ENCODE peak calls at places on chromosomes 4 and X, in six cellular contexts. S is HepG2, X is left ventricle myocardium inferior, F is pancreas, W is lower lobe of right lung, A is PC-3. K is an unnamed sample. For H3K36me3, the result is how much of the 10 kb centered on the place peaks cover.

GRCh38 chr4:37666625-37667071 is 19.5 kb downstream of the RELL1 start:
- DNase-seq in S (peak), X (no peak), F (no peak), W (no peak), A (peak), K (no peak)

GRCh38 chrX:8404443-8404842 is 60.2 kb upstream of the VCX3B start:
- DNase-seq in S (no peak), X (no peak), F (no peak), W (no peak), A (peak), K (no peak)

GRCh38 chr4:108426493-108426892 is 193.9 kb upstream of the RPL34 start:
- DNase-seq in S (no peak), X (no peak), F (no peak), W (no peak), A (peak), K (no peak)

GRCh38 chr4:8328866-8329559 is 59.5 kb downstream of the HTRA3 start:
- DNase-seq in S (no peak), X (no peak), F (peak), W (peak), A (no peak), K (no peak)

GRCh38 chr4:52824603-52825310 is 37.4 kb upstream of the RASL11B start:
- DNase-seq in S (peak), X (peak), F (no peak), W (peak), A (no peak), K (no peak)

GRCh38 chrX:477441-478012 is 90.8 kb upstream of the PPP2R3B start:
- DNase-seq in S (no peak), X (no peak), F (no peak), W (no peak), A (no peak), K (no peak)

GRCh38 chr4:147461161-147461560 is 19.7 kb upstream of the EDNRA start:
- DNase-seq in S (no peak), X (no peak), F (no peak), W (no peak), A (peak), K (no peak)

GRCh38 chrX:24148118-24148517 is 1.4 kb upstream of the ZFX start:
- DNase-seq in S (no peak), X (no peak), F (no peak), W (no peak), A (no peak), K (peak)

GRCh38 chr4:139015948-139016451 is 419 bp downstream of the NOCT start:
- DNase-seq in S (peak), X (peak), F (peak), W (peak), A (no peak), K (peak)

GRCh38 chr4:145153181-145153903 is 27.0 kb downstream of the OTUD4 start:
- DNase-seq in S (no peak), X (no peak), F (no peak), W (no peak), A (no peak), K (no peak)

GRCh38 chr4:101218894-101219293 is 128.4 kb downstream of the PPP3CA start:
- DNase-seq in S (no peak), X (no peak), F (no peak), W (no peak), A (no peak), K (no peak)

GRCh38 chrX:135384161-135384836 is 37.4 kb upstream of the SMIM10L2A start:
- DNase-seq in S (no peak), X (no peak), F (no peak), W (no peak), A (no peak), K (peak)

GRCh38 chr4:31183256-31183655 is 463.1 kb downstream of the PCDH7 start:
- DNase-seq in S (no peak), X (no peak), F (no peak), W (no peak), A (no peak), K (no peak)

GRCh38 chrX:135170877-135171519 is at the start of gene CT55:
- DNase-seq in S (no peak), X (no peak), F (peak), W (no peak), A (no peak), K (no peak)

GRCh38 chrX:69156638-69157037 is 8.6 kb downstream of the PJA1 start:
- DNase-seq in S (no peak), X (no peak), F (no peak), W (no peak), A (no peak), K (no peak)

GRCh38 chrX:150683536-150684146 is 9.6 kb upstream of the MTMR1 start:
- DNase-seq in S (peak), X (no peak), F (no peak), W (no peak), A (peak), K (peak)

GRCh38 chr4:114087596-114088230 is 108.3 kb upstream of the ARSJ start:
- DNase-seq in S (no peak), X (no peak), F (no peak), W (no peak), A (no peak), K (no peak)

GRCh38 chr4:138209094-138209493 is 33.1 kb downstream of the SLC7A11 start:
- DNase-seq in S (no peak), X (no peak), F (no peak), W (no peak), A (no peak), K (no peak)

GRCh38 chr4:123929565-123929964 is 533.0 kb downstream of the SPRY1 start:
- DNase-seq in S (no peak), X (no peak), F (no peak), W (no peak), A (no peak), K (no peak)

GRCh38 chr4:175253184-175253902 is 335.2 kb downstream of the ADAM29 start:
- DNase-seq in S (no peak), X (no peak), F (no peak), W (no peak), A (peak), K (no peak)

GRCh38 chrX:51496501-51497291 is at the start of gene NUDT11:
- DNase-seq in S (no peak), X (peak), F (peak), W (peak), A (peak), K (no peak)

GRCh38 chr4:189059996-189060570 is 880.6 kb upstream of the FRG1 start:
- DNase-seq in S (no peak), X (no peak), F (no peak), W (no peak), A (no peak), K (no peak)

GRCh38 chr4:158895797-158896442 is 127.1 kb downstream of the FNIP2 start:
- DNase-seq in S (no peak), X (no peak), F (no peak), W (no peak), A (peak), K (peak)

GRCh38 chr4:73815145-73815544 is 21.3 kb upstream of the CXCL6 start:
- DNase-seq in S (no peak), X (no peak), F (no peak), W (no peak), A (peak), K (no peak)

GRCh38 chr4:76546282-76547166 is 111.5 kb downstream of the SHROOM3 start:
- DNase-seq in S (no peak), X (no peak), F (no peak), W (peak), A (peak), K (no peak)

GRCh38 chr4:109562457-109563237 is 2.6 kb downstream of the MCUB start:
- DNase-seq in S (no peak), X (no peak), F (no peak), W (no peak), A (no peak), K (no peak)

GRCh38 chr4:147933316-147933715 is 201.4 kb downstream of the ARHGAP10 start:
- DNase-seq in S (no peak), X (no peak), F (no peak), W (no peak), A (no peak), K (no peak)

GRCh38 chr4:7320413-7320812 is 114.3 kb downstream of the PSAPL1 start:
- DNase-seq in S (no peak), X (no peak), F (peak), W (no peak), A (no peak), K (no peak)

DNA sequence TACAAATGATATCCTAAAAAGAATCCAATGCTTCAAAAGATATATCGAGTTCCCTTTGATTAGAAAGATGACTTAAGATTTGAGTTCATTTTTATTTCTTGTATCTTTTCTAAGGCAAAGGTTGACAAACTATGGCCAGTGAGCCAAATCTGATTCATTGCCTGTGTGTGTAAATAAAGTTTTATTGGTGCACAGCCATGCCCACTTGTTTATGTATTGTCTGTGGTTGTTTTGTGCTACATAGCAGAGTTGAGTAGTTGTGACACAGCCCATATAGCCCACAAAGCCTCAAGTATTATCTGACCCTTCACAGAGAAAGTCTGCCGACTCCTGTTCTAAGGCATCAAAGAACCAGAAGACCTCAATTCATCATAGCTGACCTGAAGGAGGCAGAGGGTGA is 32.2 kb upstream of the EIF1AX start:
- DNase-seq in S (no peak), X (no peak), F (no peak), W (no peak), A (peak), K (no peak)
- H3K36me3 ChIP-seq in S (half or more), X (under half), F (under half), W (half or more), A (under half), K (under half)

GRCh38 chrX:47209508-47210238 is 8.8 kb upstream of the CDK16 start:
- DNase-seq in S (no peak), X (peak), F (peak), W (no peak), A (no peak), K (no peak)
- H3K36me3 ChIP-seq in S (half or more), X (half or more), F (half or more), W (half or more), A (half or more), K (half or more)

GRCh38 chr4:4288098-4288497 is 1.9 kb downstream of the LYAR start:
- DNase-seq in S (no peak), X (no peak), F (no peak), W (no peak), A (no peak), K (no peak)
- H3K36me3 ChIP-seq in S (under half), X (under half), F (under half), W (under half), A (under half), K (under half)

DNA sequence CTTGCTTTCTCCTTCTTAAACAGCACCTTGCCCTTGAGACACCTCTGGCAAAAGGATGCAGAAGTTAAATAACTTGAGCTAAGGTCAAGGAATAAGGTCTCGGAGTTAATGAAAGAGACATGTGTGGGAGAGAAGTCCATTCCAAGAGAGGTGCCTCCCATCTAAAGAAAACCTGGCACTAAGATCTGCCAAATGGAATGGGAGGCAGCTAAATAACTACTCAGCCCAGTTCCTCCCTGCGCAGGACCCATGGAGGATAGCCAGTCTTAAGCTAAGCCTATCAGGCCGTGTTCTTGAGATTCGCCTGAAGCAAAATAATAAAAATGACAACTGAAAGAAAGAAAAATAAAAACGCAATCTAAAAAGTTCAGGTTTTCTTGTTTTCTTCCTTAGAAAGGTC is 20.7 kb upstream of the ELF4 start:
- DNase-seq in S (no peak), X (no peak), F (no peak), W (no peak), A (no peak), K (no peak)
- H3K36me3 ChIP-seq in S (under half), X (half or more), F (under half), W (half or more), A (under half), K (under half)

GRCh38 chr4:70836081-70836480 is 3.6 kb downstream of the GRSF1 start:
- DNase-seq in S (no peak), X (no peak), F (no peak), W (no peak), A (no peak), K (no peak)
- H3K36me3 ChIP-seq in S (under half), X (under half), F (under half), W (under half), A (under half), K (under half)

GRCh38 chr4:3226944-3227343 is 22.0 kb upstream of the MSANTD1 start:
- DNase-seq in S (no peak), X (no peak), F (no peak), W (peak), A (no peak), K (peak)

GRCh38 chr4:3224971-3225850 is 23.7 kb upstream of the MSANTD1 start:
- DNase-seq in S (no peak), X (peak), F (no peak), W (peak), A (no peak), K (no peak)

GRCh38 chr4:3226467-3226866 is 22.5 kb upstream of the MSANTD1 start:
- DNase-seq in S (no peak), X (no peak), F (no peak), W (peak), A (no peak), K (no peak)

GRCh38 chr4:3223986-3224748 is 24.8 kb upstream of the MSANTD1 start:
- DNase-seq in S (no peak), X (no peak), F (no peak), W (peak), A (no peak), K (no peak)

GRCh38 chr4:3225946-3226345 is 23.0 kb upstream of the MSANTD1 start:
- DNase-seq in S (no peak), X (no peak), F (no peak), W (peak), A (no peak), K (no peak)
- H3K36me3 ChIP-seq in S (half or more), X (half or more), F (half or more), W (half or more), A (under half), K (half or more)

DNA sequence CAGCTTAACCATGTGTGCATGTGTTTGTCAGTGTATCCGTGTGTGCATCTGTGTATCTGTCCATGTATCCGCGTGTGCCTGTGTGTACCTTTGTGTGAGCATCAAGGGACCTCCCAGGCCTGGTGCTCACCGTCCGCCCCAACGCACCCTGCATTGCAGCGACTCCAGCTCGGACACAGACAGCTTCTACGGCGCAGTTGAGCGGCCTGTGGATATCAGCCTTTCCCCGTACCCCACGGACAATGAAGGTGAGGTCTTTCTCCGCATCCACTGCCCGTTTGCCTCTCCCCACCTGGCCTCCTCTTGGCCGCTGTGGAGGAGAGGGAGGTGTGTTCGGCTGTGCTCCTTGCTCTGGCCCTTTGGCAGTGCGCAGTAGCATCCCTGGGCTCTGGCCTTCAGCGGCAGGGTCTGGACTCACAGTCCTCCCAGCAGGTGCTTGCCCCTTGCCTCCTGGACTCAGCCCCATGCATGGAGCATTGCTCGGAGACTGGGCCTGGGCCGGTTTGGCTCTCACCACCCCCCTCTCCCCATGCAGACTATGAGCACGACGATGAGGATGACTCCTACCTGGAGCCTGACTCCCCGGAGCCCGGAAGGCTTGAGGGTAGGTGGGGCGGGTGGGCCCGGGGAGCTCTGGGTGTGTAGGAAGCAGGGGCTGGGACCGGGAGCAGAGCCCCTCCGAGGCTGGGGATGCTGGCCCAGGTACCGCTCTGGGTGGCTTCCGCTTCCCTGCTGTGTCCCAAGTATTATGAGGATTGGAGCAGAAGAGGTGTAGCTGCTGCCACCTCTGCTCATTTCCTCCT is 16.4 kb upstream of the ADD1 start:
- DNase-seq in S (no peak), X (peak), F (peak), W (peak), A (no peak), K (no peak)
- H3K36me3 ChIP-seq in S (half or more), X (half or more), F (under half), W (half or more), A (under half), K (under half)

K was measured in CD8-positive, alpha-beta memory T cell.